ENCODE peak calls at places on chromosomes 4 and X, in ten cellular contexts. M, D, U, Y, W, C, G, X, J and T are unnamed samples.

GRCh38 chrX:147602297-147602696 is 309.4 kb upstream of the FMR1 start:
- DNase-seq in D (no peak), Y (no peak), U (no peak), X (no peak), W (peak; percentile 1), J (no peak), C (no peak), M (no peak), G (peak; percentile 1), T (no peak)

GRCh38 chr4:133618963-133619362 is 469.9 kb downstream of the PCDH10 start:
- DNase-seq in D (no peak), U (peak; percentile 29), X (no peak), W (peak; percentile 7), G (no peak), J (no peak), M (no peak), Y (no peak), C (no peak), T (no peak)

GRCh38 chrX:2463973-2464676 is 36.7 kb downstream of the DHRSX start:
- DNase-seq in D (no peak), W (peak; percentile 99), G (no peak), X (no peak), U (no peak), M (no peak), Y (no peak), C (no peak), J (no peak), T (no peak)

GRCh38 chr4:86898562-86898961 is 6.3 kb upstream of the C4orf36 start:
- DNase-seq in Y (no peak), C (no peak), M (no peak), G (no peak), D (no peak), W (peak; percentile 37), U (no peak), J (no peak), X (no peak), T (no peak)

GRCh38 chr4:74433541-74434172 is 11.3 kb upstream of the AREG start:
- DNase-seq in D (no peak), G (no peak), Y (no peak), W (no peak), C (no peak), J (no peak), U (no peak), X (no peak), M (no peak), T (no peak)

GRCh38 chr4:184310171-184310567 is 92.5 kb upstream of the ENPP6 start:
- DNase-seq in X (peak; percentile 64), W (peak; percentile 18), U (no peak), Y (no peak), J (peak; percentile 68), D (no peak), C (peak; percentile 53), M (no peak), G (no peak), T (no peak)

GRCh38 chrX:63417649-63418048 is 66.5 kb upstream of the SPIN4 start:
- DNase-seq in C (no peak), D (no peak), X (no peak), U (no peak), M (no peak), G (no peak), W (no peak), Y (no peak), J (no peak), T (no peak)

GRCh38 chrX:103637604-103638338 is 9.0 kb downstream of the TCEAL1 start:
- DNase-seq in J (no peak), C (no peak), W (peak; percentile 53), M (no peak), Y (no peak), U (no peak), X (no peak), G (peak; percentile 32), D (no peak), T (no peak)

GRCh38 chr4:54709281-54709854 is 51.6 kb downstream of the KIT start:
- DNase-seq in X (no peak), Y (no peak), M (no peak), C (peak; percentile 43), J (no peak), D (no peak), W (no peak), U (peak; percentile 31), G (no peak), T (no peak)

GRCh38 chr4:106303548-106303947 is 12.5 kb downstream of the TBCK start:
- DNase-seq in U (no peak), M (no peak), W (no peak), C (no peak), J (no peak), X (no peak), D (no peak), Y (no peak), G (no peak), T (no peak)

GRCh38 chr4:106301393-106302084 is 14.5 kb downstream of the TBCK start:
- DNase-seq in X (no peak), G (peak; percentile 40), J (no peak), Y (no peak), W (no peak), M (no peak), C (no peak), D (no peak), U (peak; percentile 32), T (no peak)

GRCh38 chr4:106297636-106298035 is 18.4 kb downstream of the TBCK start:
- DNase-seq in C (no peak), U (no peak), X (no peak), D (no peak), J (no peak), G (no peak), W (no peak), Y (no peak), M (no peak), T (no peak)

GRCh38 chr4:106304632-106305031 is 11.4 kb downstream of the TBCK start:
- DNase-seq in M (no peak), U (no peak), W (no peak), D (no peak), J (no peak), C (no peak), X (no peak), Y (no peak), G (no peak), T (no peak)

DNA sequence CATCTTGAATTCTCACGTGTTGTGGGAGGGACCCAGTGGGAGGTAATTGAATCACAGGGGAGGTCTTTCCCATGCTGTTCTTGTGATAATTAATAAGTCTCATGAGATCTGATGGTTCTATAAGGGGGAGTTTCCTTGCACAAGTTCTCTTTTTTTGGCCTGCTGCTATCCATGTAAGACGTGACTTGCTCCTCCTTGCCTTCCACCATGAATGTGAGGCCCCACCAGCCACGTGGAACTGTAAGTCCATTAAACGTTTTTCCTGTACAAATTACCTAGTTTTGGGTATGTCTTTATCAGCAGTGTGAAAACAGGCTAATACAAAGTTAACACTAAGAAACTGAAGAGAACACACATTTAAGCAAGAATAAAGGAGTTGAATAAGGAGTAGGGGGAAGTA is 16.0 kb downstream of the TBCK start:
- DNase-seq in M (no peak), W (no peak), C (no peak), J (no peak), G (no peak), D (no peak), Y (no peak), X (no peak), U (no peak), T (no peak)
- H3K4me1 ChIP-seq in M (peaks cover 3% of the 10 kb centered on the region), W (no peaks in the 10 kb centered on the region), C (no peaks in the 10 kb centered on the region), J (no peaks in the 10 kb centered on the region), G (peaks cover 17% of the 10 kb centered on the region), D (no peaks in the 10 kb centered on the region), Y (peaks cover 12% of the 10 kb centered on the region), X (no peaks in the 10 kb centered on the region), U (peaks cover 12% of the 10 kb centered on the region), T (no peaks in the 10 kb centered on the region)

GRCh38 chrX:25206761-25207160 is 191.0 kb upstream of the ARX start:
- DNase-seq in G (peak; percentile 47), X (no peak), W (no peak), Y (no peak), D (no peak), M (no peak), U (no peak), J (no peak), C (no peak), T (no peak)

GRCh38 chrX:25204182-25204581 is 188.4 kb upstream of the ARX start:
- DNase-seq in Y (no peak), G (no peak), C (no peak), D (no peak), J (no peak), W (no peak), X (no peak), M (no peak), U (no peak), T (no peak)

GRCh38 chrX:25202827-25203226 is 187.1 kb upstream of the ARX start:
- DNase-seq in C (no peak), X (no peak), G (no peak), J (no peak), M (no peak), W (no peak), Y (no peak), D (no peak), U (no peak), T (no peak)

GRCh38 chrX:25207803-25208202 is 192.0 kb upstream of the ARX start:
- DNase-seq in G (no peak), Y (no peak), C (no peak), U (no peak), X (no peak), J (no peak), M (no peak), D (no peak), W (no peak), T (no peak)
- H3K4me1 ChIP-seq in G (no peaks in the 10 kb centered on the region), Y (no peaks in the 10 kb centered on the region), C (no peaks in the 10 kb centered on the region), U (no peaks in the 10 kb centered on the region), X (no peaks in the 10 kb centered on the region), J (no peaks in the 10 kb centered on the region), M (no peaks in the 10 kb centered on the region), D (no peaks in the 10 kb centered on the region), W (no peaks in the 10 kb centered on the region), T (no peaks in the 10 kb centered on the region)

DNA sequence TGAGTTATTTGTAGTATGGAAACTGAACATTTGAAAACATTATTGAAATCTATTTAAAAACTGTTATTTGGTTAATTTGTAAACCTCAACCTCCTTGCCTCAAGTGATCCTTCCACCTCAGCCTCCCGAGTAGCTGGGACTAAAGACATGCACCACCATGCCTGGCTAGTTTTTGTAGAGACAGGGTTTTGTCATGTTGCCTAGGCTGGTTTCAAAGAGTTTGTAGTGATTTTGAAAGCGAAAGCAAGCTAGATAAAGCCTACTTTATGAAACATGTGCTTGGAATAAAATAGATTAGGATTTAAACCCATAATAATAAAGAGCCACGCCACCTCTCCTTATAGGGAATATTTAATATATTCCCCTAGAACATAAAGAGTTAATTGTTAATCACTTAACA is 23.5 kb downstream of the ARSJ start:
- DNase-seq in C (no peak), U (no peak), M (no peak), J (no peak), D (no peak), Y (no peak), W (no peak), X (no peak), G (no peak), T (no peak)
- H3K4me1 ChIP-seq in C (peaks cover 5% of the 10 kb centered on the region), U (peaks cover 6% of the 10 kb centered on the region), M (peaks cover 32% of the 10 kb centered on the region), J (peaks cover 7% of the 10 kb centered on the region), D (no peaks in the 10 kb centered on the region), Y (peaks cover 57% of the 10 kb centered on the region), W (peaks cover 31% of the 10 kb centered on the region), X (no peaks in the 10 kb centered on the region), G (peaks cover 52% of the 10 kb centered on the region), T (no peaks in the 10 kb centered on the region)

DNA sequence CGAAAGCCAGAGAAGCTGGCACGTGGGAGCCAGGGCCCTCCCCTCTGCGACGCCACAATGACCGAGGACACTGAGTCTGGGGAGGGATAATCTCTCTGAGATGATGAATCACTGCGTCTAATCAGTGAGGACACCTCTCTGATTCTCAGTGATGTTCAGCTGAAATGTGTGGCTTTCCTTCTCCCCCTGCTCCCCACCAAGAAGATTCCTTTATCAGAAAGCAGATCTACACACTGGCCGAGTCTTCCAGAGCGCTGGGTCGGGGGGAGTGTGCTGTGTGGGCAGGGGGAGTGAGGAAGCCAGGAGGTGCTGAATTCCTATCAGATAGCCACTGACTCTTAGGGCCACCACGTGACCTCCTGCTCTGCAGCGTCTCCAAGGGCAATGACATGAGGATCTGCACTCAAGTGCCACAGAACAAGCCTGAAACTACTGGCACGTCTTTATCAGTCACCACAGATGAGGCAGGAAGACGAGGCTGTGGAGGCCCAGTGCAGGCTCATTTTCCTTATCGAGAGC is 89.2 kb downstream of the GATB start:
- DNase-seq in X (no peak), W (no peak), D (no peak), J (no peak), M (no peak), Y (no peak), G (no peak), U (peak; percentile 40), C (no peak), T (no peak)
- H3K4me1 ChIP-seq in X (no peaks in the 10 kb centered on the region), W (no peaks in the 10 kb centered on the region), D (no peaks in the 10 kb centered on the region), J (no peaks in the 10 kb centered on the region), M (peaks cover 17% of the 10 kb centered on the region), Y (peaks cover 23% of the 10 kb centered on the region), G (peaks cover 19% of the 10 kb centered on the region), U (peaks cover 68% of the 10 kb centered on the region), C (no peaks in the 10 kb centered on the region), T (no peaks in the 10 kb centered on the region)